ENCODE peak calls at places on chromosome 11, in eight cellular contexts. One of them, this sample, is unnamed.

GRCh38 chr11:126346586-126346940 is 8.9 kb upstream of the ST3GAL4 start:
- DNase-seq in GM12891: no peak
- DNase-seq in HepG2: no peak
- DNase-seq in HL-60: no peak
- DNase-seq in Panc1: no peak
- DNase-seq in K562: no peak
- DNase-seq in H1: no peak
- DNase-seq in breast epithelium: no peak
- DNase-seq in this sample: no peak

GRCh38 chr11:69136471-69136870 is 19.3 kb upstream of the SMIM38 start:
- DNase-seq in GM12891: no peak
- DNase-seq in K562: no peak
- DNase-seq in breast epithelium: no peak
- DNase-seq in HepG2: no peak
- DNase-seq in HL-60: no peak
- DNase-seq in Panc1: no peak
- DNase-seq in H1: no peak
- DNase-seq in this sample: no peak

GRCh38 chr11:130868087-130868486 is 48.2 kb downstream of the SNX19 start:
- DNase-seq in HepG2: no peak
- DNase-seq in Panc1: no peak
- DNase-seq in breast epithelium: no peak
- DNase-seq in HL-60: no peak
- DNase-seq in H1: no peak
- DNase-seq in K562: no peak
- DNase-seq in GM12891: no peak
- DNase-seq in this sample: no peak

GRCh38 chr11:2138436-2139117 is 612 bp downstream of the IGF2 start:
- DNase-seq in K562: no peak
- DNase-seq in breast epithelium: no peak
- DNase-seq in GM12891: no peak
- DNase-seq in HL-60: no peak
- DNase-seq in HepG2: no peak
- DNase-seq in H1: no peak
- DNase-seq in Panc1: no peak
- DNase-seq in this sample: no peak

GRCh38 chr11:7056828-7057513 is 31.8 kb upstream of the RBMXL2 start:
- DNase-seq in K562: no peak
- DNase-seq in H1: no peak
- DNase-seq in breast epithelium: no peak
- DNase-seq in GM12891: no peak
- DNase-seq in HL-60: no peak
- DNase-seq in HepG2: no peak
- DNase-seq in Panc1: no peak
- DNase-seq in this sample: no peak

GRCh38 chr11:2387266-2387982 is 10.3 kb downstream of the CD81 start:
- DNase-seq in GM12891: no peak
- DNase-seq in H1: no peak
- DNase-seq in K562: no peak
- DNase-seq in Panc1: no peak
- DNase-seq in HL-60: no peak
- DNase-seq in breast epithelium: no peak
- DNase-seq in HepG2: no peak
- DNase-seq in this sample: no peak

GRCh38 chr11:108617055-108617454 is 23.5 kb upstream of the EXPH5 start:
- DNase-seq in breast epithelium: no peak
- DNase-seq in H1: no peak
- DNase-seq in Panc1: no peak
- DNase-seq in K562: no peak
- DNase-seq in GM12891: no peak
- DNase-seq in HL-60: no peak
- DNase-seq in HepG2: no peak
- DNase-seq in this sample: no peak

GRCh38 chr11:45907911-45908370 is 870 bp upstream of the FREY1 start:
- DNase-seq in HepG2: no peak
- DNase-seq in H1: no peak
- DNase-seq in breast epithelium: no peak
- DNase-seq in Panc1: no peak
- DNase-seq in GM12891: no peak
- DNase-seq in K562: no peak
- DNase-seq in HL-60: no peak
- DNase-seq in this sample: peak; percentile 55

GRCh38 chr11:121575250-121575962 is 122.6 kb upstream of the SORL1-AS1 start:
- DNase-seq in breast epithelium: peak; percentile 34
- DNase-seq in K562: no peak
- DNase-seq in GM12891: no peak
- DNase-seq in HepG2: no peak
- DNase-seq in HL-60: peak; percentile 52
- DNase-seq in Panc1: no peak
- DNase-seq in H1: no peak
- DNase-seq in this sample: peak; percentile 32

GRCh38 chr11:16184588-16184987 is 171.8 kb downstream of the SOX6 start:
- DNase-seq in GM12891: no peak
- DNase-seq in HL-60: no peak
- DNase-seq in HepG2: peak; percentile 94
- DNase-seq in Panc1: peak; percentile 52
- DNase-seq in breast epithelium: no peak
- DNase-seq in H1: no peak
- DNase-seq in K562: peak; percentile 21
- DNase-seq in this sample: no peak

GRCh38 chr11:61785837-61786402 is 6.5 kb downstream of the TMEM258 start:
- DNase-seq in HepG2: no peak
- DNase-seq in GM12891: no peak
- DNase-seq in Panc1: no peak
- DNase-seq in H1: no peak
- DNase-seq in K562: no peak
- DNase-seq in HL-60: no peak
- DNase-seq in breast epithelium: no peak
- DNase-seq in this sample: no peak

GRCh38 chr11:123434911-123435310 is 4.8 kb downstream of the GRAMD1B start:
- DNase-seq in breast epithelium: no peak
- DNase-seq in Panc1: no peak
- DNase-seq in HepG2: no peak
- DNase-seq in HL-60: peak; percentile 33
- DNase-seq in H1: no peak
- DNase-seq in GM12891: no peak
- DNase-seq in K562: no peak
- DNase-seq in this sample: no peak

GRCh38 chr11:75240381-75241035 is at the start of gene TPBGL:
- DNase-seq in H1: no peak
- DNase-seq in HL-60: no peak
- DNase-seq in GM12891: no peak
- DNase-seq in K562: peak; percentile 57
- DNase-seq in breast epithelium: no peak
- DNase-seq in HepG2: no peak
- DNase-seq in Panc1: no peak
- DNase-seq in this sample: peak; percentile 23

GRCh38 chr11:67242548-67242947 is 23.7 kb upstream of the GRK2 start:
- DNase-seq in breast epithelium: no peak
- DNase-seq in HepG2: no peak
- DNase-seq in K562: no peak
- DNase-seq in GM12891: no peak
- DNase-seq in HL-60: no peak
- DNase-seq in Panc1: no peak
- DNase-seq in H1: no peak
- DNase-seq in this sample: no peak

GRCh38 chr11:67240575-67241389 is 25.5 kb upstream of the GRK2 start:
- DNase-seq in breast epithelium: peak; percentile 73
- DNase-seq in HepG2: peak; percentile 73
- DNase-seq in K562: peak; percentile 80
- DNase-seq in H1: no peak
- DNase-seq in HL-60: peak; percentile 73
- DNase-seq in GM12891: no peak
- DNase-seq in Panc1: no peak
- DNase-seq in this sample: peak; percentile 59

GRCh38 chr11:67237574-67237973 is 28.7 kb upstream of the GRK2 start:
- DNase-seq in GM12891: no peak
- DNase-seq in breast epithelium: no peak
- DNase-seq in HepG2: no peak
- DNase-seq in K562: no peak
- DNase-seq in HL-60: no peak
- DNase-seq in Panc1: no peak
- DNase-seq in H1: no peak
- DNase-seq in this sample: no peak

GRCh38 chr11:67238894-67239794 is 27.1 kb upstream of the GRK2 start:
- DNase-seq in breast epithelium: no peak
- DNase-seq in Panc1: no peak
- DNase-seq in HepG2: no peak
- DNase-seq in HL-60: no peak
- DNase-seq in K562: peak; percentile 18
- DNase-seq in H1: no peak
- DNase-seq in GM12891: no peak
- DNase-seq in this sample: no peak

DNA sequence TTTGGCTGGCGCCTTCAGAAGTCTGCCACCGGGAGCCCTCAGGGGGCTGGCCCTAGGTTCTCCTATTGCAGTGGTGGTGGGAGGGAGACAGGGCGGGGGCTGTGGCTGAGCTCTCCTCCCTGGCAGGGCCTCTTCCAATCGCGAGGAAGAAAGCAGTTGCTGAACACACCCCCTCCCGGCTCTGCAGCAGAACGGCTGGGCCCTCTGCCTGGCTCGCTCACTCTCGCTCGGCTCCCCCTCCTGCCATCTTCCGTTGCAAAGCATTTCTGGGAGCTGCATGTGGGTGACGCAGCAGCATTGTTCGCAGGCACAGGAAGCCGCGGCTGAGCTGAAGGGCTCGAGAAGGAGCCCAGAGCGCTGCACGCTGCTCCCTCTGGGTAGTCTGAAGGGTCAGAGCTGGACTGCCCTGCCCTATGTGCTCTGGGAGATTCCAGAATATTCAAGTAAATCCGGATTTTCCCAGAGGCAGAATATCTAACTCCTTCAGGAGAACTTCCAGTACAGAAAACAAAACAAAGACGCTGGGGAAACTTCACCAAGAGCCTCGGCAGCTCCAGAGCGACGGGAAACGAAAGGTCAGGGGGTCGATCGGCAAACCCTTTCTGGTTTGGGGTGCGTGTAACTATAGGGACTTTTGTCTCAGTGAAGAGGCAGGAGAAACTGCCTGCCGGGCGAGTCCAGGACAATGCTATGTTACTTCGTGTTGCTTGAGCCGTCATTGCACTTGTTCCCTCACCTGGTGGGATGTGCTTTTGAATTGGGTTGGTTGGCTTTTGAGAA is 26.3 kb upstream of the GRK2 start:
- DNase-seq in GM12891: peak; percentile 76
- DNase-seq in breast epithelium: peak; percentile 98
- DNase-seq in K562: peak; percentile 98
- DNase-seq in HepG2: peak; percentile 96
- DNase-seq in Panc1: peak; percentile 92
- DNase-seq in H1: peak; percentile 98
- DNase-seq in HL-60: peak; percentile 99
- DNase-seq in this sample: peak; percentile 96
- TF ChIP-seq POLR2AphosphoS5 in GM12891: peak; percentile 98
- TF ChIP-seq POLR2AphosphoS5 in breast epithelium: peak; percentile 97
- TF ChIP-seq POLR2AphosphoS5 in K562: peak; percentile 96
- TF ChIP-seq POLR2AphosphoS5 in HepG2: peak; percentile 96
- TF ChIP-seq POLR2AphosphoS5 in Panc1: peak; percentile 97
- TF ChIP-seq POLR2AphosphoS5 in H1: peak; percentile 99
- TF ChIP-seq POLR2AphosphoS5 in HL-60: peak; percentile 84
- TF ChIP-seq POLR2AphosphoS5 in this sample: peak; percentile 100

DNA sequence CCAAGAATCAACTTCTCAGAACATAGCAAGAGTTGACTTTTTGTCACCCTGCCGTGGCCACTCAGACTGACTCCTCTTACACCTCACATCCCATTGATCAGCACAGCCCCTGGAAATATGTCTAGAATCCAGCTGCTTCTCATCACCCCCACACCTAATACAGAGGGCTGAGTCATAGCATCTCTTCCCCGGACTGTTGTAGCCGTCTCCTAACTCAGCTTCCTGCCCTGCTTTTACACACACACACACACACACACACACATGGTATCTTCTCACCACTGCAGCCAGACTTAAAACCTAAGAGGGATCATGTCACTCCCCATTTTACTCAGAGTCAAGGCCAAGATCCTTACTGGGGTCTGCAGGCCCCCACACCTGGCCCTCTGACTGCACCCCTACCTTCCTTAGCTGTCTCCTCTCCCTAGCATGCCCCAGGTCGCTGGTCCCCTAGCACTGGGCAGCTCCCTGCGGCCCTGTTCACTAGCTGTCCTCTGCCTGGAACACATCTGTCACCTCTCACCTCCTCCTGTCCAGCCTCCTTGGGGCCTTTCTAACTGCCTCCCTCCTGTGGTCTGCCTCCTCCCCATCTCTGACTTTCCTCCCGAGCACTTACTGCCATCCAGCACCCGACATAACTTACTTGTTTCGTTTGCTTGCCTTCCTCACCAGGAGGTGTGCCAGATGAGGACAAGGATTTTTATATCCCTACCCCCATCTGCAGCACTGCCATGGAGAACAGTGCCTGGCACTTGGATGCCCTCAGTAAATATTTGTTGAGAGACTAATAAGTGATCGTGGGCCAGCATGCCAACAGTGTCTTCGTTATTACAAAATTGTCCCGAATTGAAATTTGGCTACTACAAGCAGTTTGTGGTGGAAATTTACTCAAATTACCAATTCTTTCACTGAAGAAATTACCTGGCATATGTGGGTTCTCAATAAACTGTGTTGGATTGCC is 61.9 kb downstream of the BMAL1 start:
- DNase-seq in K562: peak; percentile 20
- DNase-seq in H1: no peak
- DNase-seq in breast epithelium: peak; percentile 75
- DNase-seq in Panc1: peak; percentile 57
- DNase-seq in GM12891: no peak
- DNase-seq in HL-60: no peak
- DNase-seq in HepG2: no peak
- DNase-seq in this sample: no peak
- TF ChIP-seq POLR2AphosphoS5 in K562: no peak
- TF ChIP-seq POLR2AphosphoS5 in H1: no peak
- TF ChIP-seq POLR2AphosphoS5 in breast epithelium: peak; percentile 11
- TF ChIP-seq POLR2AphosphoS5 in Panc1: no peak
- TF ChIP-seq POLR2AphosphoS5 in GM12891: no peak
- TF ChIP-seq POLR2AphosphoS5 in HL-60: no peak
- TF ChIP-seq POLR2AphosphoS5 in HepG2: no peak
- TF ChIP-seq POLR2AphosphoS5 in this sample: no peak

DNA sequence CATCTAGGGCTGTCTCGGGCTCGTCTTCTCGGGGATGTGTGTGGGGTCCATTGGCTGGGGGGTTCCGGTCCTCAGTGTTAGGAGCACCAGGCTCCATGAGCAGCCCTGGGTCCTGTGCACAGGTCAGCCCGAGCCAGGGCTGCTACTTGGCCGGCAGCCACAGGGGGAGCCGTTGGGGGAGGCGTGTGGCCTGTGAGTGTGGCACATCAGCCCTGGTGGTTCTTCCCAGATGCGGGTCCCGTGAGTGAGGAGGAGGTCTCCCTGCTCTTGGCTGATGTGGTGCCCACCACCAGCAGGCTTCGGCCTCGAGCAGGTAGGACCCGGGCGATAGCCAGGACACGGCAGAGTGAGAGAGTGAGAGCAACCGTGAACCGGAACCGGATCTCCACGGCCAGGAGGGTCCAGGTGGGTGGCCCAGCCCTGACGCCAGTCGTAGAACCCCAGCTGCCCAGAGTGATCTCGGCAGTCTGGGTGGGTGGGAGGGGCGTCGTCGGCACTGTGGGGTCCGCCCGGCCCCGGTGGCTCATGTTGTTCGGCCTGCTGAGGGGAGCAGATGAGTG is 18.5 kb downstream of the IRF7 start:
- DNase-seq in breast epithelium: no peak
- DNase-seq in H1: no peak
- DNase-seq in K562: no peak
- DNase-seq in HepG2: no peak
- DNase-seq in HL-60: no peak
- DNase-seq in GM12891: no peak
- DNase-seq in Panc1: no peak
- DNase-seq in this sample: no peak
- TF ChIP-seq POLR2AphosphoS5 in breast epithelium: no peak
- TF ChIP-seq POLR2AphosphoS5 in H1: no peak
- TF ChIP-seq POLR2AphosphoS5 in K562: no peak
- TF ChIP-seq POLR2AphosphoS5 in HepG2: no peak
- TF ChIP-seq POLR2AphosphoS5 in HL-60: no peak
- TF ChIP-seq POLR2AphosphoS5 in GM12891: no peak
- TF ChIP-seq POLR2AphosphoS5 in Panc1: no peak
- TF ChIP-seq POLR2AphosphoS5 in this sample: no peak

GRCh38 chr11:79932612-79933011 is 491.8 kb upstream of the TENM4 start:
- DNase-seq in Panc1: no peak
- DNase-seq in breast epithelium: no peak
- DNase-seq in K562: no peak
- DNase-seq in H1: no peak
- DNase-seq in HepG2: no peak
- DNase-seq in HL-60: no peak
- DNase-seq in GM12891: no peak
- DNase-seq in this sample: no peak
- TF ChIP-seq POLR2AphosphoS5 in Panc1: no peak
- TF ChIP-seq POLR2AphosphoS5 in breast epithelium: no peak
- TF ChIP-seq POLR2AphosphoS5 in K562: no peak
- TF ChIP-seq POLR2AphosphoS5 in H1: no peak
- TF ChIP-seq POLR2AphosphoS5 in HepG2: no peak
- TF ChIP-seq POLR2AphosphoS5 in HL-60: no peak
- TF ChIP-seq POLR2AphosphoS5 in GM12891: no peak
- TF ChIP-seq POLR2AphosphoS5 in this sample: no peak

This sample was measured in stomach.